ENCODE peak calls at places on chromosome 4, in nine cellular contexts. C, R, I, K, X, N, E, J and Z are unnamed samples.

GRCh38 chr4:111722321-111722720 is 422.9 kb upstream of the FAM241A start:
- DNase-seq in N (no peak), K (no peak), C (no peak), I (no peak), J (no peak), R (no peak), X (no peak), E (no peak), Z (no peak)

GRCh38 chr4:150126201-150126879 is 48.1 kb downstream of the DCLK2 start:
- DNase-seq in N (no peak), I (peak), E (no peak), X (no peak), R (no peak), C (no peak), K (no peak), J (no peak), Z (no peak)

GRCh38 chr4:64417974-64418373 is 8.7 kb upstream of the TECRL start:
- DNase-seq in E (no peak), R (no peak), X (peak), C (no peak), J (no peak), K (no peak), I (peak), N (peak), Z (peak)

GRCh38 chr4:156954598-156954997 is 17.0 kb downstream of the PDGFC start:
- DNase-seq in I (no peak), R (no peak), E (no peak), C (no peak), N (no peak), J (no peak), K (no peak), X (no peak), Z (no peak)

GRCh38 chr4:113575391-113575790 is 186.1 kb downstream of the CAMK2D start:
- DNase-seq in X (peak), E (no peak), J (no peak), I (peak), R (no peak), N (no peak), K (no peak), C (no peak), Z (peak)

GRCh38 chr4:138158746-138159297 is 83.3 kb downstream of the SLC7A11 start:
- DNase-seq in C (no peak), R (peak), I (peak), K (no peak), N (no peak), E (no peak), J (no peak), X (peak), Z (no peak)

GRCh38 chr4:124907881-124908280 is 195.3 kb upstream of the ANKRD50 start:
- DNase-seq in X (no peak), N (no peak), I (peak), K (no peak), J (no peak), E (no peak), R (peak), C (no peak), Z (no peak)

GRCh38 chr4:80264825-80265224 is 1.6 kb upstream of the FGF5 start:
- DNase-seq in E (no peak), N (no peak), J (no peak), R (no peak), X (no peak), C (no peak), I (no peak), K (no peak), Z (peak)

GRCh38 chr4:10333942-10334341 is 123.3 kb downstream of the ZNF518B start:
- DNase-seq in K (no peak), J (no peak), R (no peak), X (peak), C (no peak), I (no peak), E (no peak), N (no peak), Z (no peak)

GRCh38 chr4:121728798-121729226 is 32.0 kb upstream of the ANXA5 start:
- DNase-seq in X (peak), K (no peak), J (no peak), C (no peak), R (peak), N (no peak), I (peak), E (no peak), Z (no peak)

GRCh38 chr4:168667936-168668335 is 171.1 kb downstream of the PALLD start:
- DNase-seq in J (no peak), I (no peak), E (no peak), X (no peak), N (no peak), C (no peak), R (no peak), K (no peak), Z (no peak)